ENCODE peak calls at places on chromosomes 1 and 21, in eight cellular contexts. One of them, this sample, is unnamed.

GRCh38 chr21:43866233-43866632 is 1.2 kb downstream of the AGPAT3 start:
- DNase-seq in esophagus muscularis mucosa: no peak
- DNase-seq in progenitor cell of endocrine pancreas: no peak
- DNase-seq in activated CD8-positive, alpha-beta T cell treated with anti-CD3 and anti-CD28 coated beads for 36 hours: peak
- DNase-seq in MM.1S: peak
- DNase-seq in cardiac muscle cell: peak
- DNase-seq in fibroblast of lung: peak
- DNase-seq in bronchial epithelial cell: peak
- DNase-seq in this sample: peak

GRCh38 chr1:82921759-82922158 is 1077.2 kb downstream of the TTLL7 start:
- DNase-seq in cardiac muscle cell: peak
- DNase-seq in fibroblast of lung: no peak
- DNase-seq in esophagus muscularis mucosa: no peak
- DNase-seq in progenitor cell of endocrine pancreas: no peak
- DNase-seq in activated CD8-positive, alpha-beta T cell treated with anti-CD3 and anti-CD28 coated beads for 36 hours: no peak
- DNase-seq in bronchial epithelial cell: no peak
- DNase-seq in MM.1S: no peak
- DNase-seq in this sample: no peak

GRCh38 chr1:161946071-161946987 is 77.3 kb downstream of the OLFML2B start:
- DNase-seq in bronchial epithelial cell: no peak
- DNase-seq in activated CD8-positive, alpha-beta T cell treated with anti-CD3 and anti-CD28 coated beads for 36 hours: no peak
- DNase-seq in MM.1S: no peak
- DNase-seq in cardiac muscle cell: peak
- DNase-seq in fibroblast of lung: peak
- DNase-seq in esophagus muscularis mucosa: no peak
- DNase-seq in progenitor cell of endocrine pancreas: no peak
- DNase-seq in this sample: peak

GRCh38 chr1:214377886-214378285 is 96.9 kb downstream of the SMYD2 start:
- DNase-seq in cardiac muscle cell: peak
- DNase-seq in progenitor cell of endocrine pancreas: no peak
- DNase-seq in fibroblast of lung: peak
- DNase-seq in bronchial epithelial cell: no peak
- DNase-seq in MM.1S: no peak
- DNase-seq in esophagus muscularis mucosa: no peak
- DNase-seq in activated CD8-positive, alpha-beta T cell treated with anti-CD3 and anti-CD28 coated beads for 36 hours: no peak
- DNase-seq in this sample: peak

GRCh38 chr1:36248250-36248894 is 24.1 kb downstream of the THRAP3 start:
- DNase-seq in cardiac muscle cell: peak
- DNase-seq in fibroblast of lung: peak
- DNase-seq in progenitor cell of endocrine pancreas: no peak
- DNase-seq in bronchial epithelial cell: peak
- DNase-seq in esophagus muscularis mucosa: no peak
- DNase-seq in MM.1S: no peak
- DNase-seq in activated CD8-positive, alpha-beta T cell treated with anti-CD3 and anti-CD28 coated beads for 36 hours: no peak
- DNase-seq in this sample: peak

GRCh38 chr1:54464031-54464476 is 57.9 kb upstream of the SSBP3 start:
- DNase-seq in fibroblast of lung: no peak
- DNase-seq in activated CD8-positive, alpha-beta T cell treated with anti-CD3 and anti-CD28 coated beads for 36 hours: peak
- DNase-seq in MM.1S: no peak
- DNase-seq in esophagus muscularis mucosa: no peak
- DNase-seq in bronchial epithelial cell: no peak
- DNase-seq in cardiac muscle cell: no peak
- DNase-seq in progenitor cell of endocrine pancreas: no peak
- DNase-seq in this sample: no peak

GRCh38 chr1:241356519-241357365 is at the start of gene RGS7:
- DNase-seq in cardiac muscle cell: peak
- DNase-seq in activated CD8-positive, alpha-beta T cell treated with anti-CD3 and anti-CD28 coated beads for 36 hours: peak
- DNase-seq in MM.1S: peak
- DNase-seq in progenitor cell of endocrine pancreas: peak
- DNase-seq in esophagus muscularis mucosa: no peak
- DNase-seq in fibroblast of lung: peak
- DNase-seq in bronchial epithelial cell: no peak
- DNase-seq in this sample: no peak

GRCh38 chr1:89143484-89143883 is 17.6 kb upstream of the GBP2 start:
- DNase-seq in esophagus muscularis mucosa: no peak
- DNase-seq in bronchial epithelial cell: no peak
- DNase-seq in progenitor cell of endocrine pancreas: no peak
- DNase-seq in fibroblast of lung: no peak
- DNase-seq in cardiac muscle cell: no peak
- DNase-seq in MM.1S: no peak
- DNase-seq in activated CD8-positive, alpha-beta T cell treated with anti-CD3 and anti-CD28 coated beads for 36 hours: no peak
- DNase-seq in this sample: no peak

GRCh38 chr1:174768949-174769348 is 230.8 kb upstream of the CACYBP start:
- DNase-seq in activated CD8-positive, alpha-beta T cell treated with anti-CD3 and anti-CD28 coated beads for 36 hours: no peak
- DNase-seq in fibroblast of lung: no peak
- DNase-seq in progenitor cell of endocrine pancreas: no peak
- DNase-seq in MM.1S: peak
- DNase-seq in esophagus muscularis mucosa: no peak
- DNase-seq in cardiac muscle cell: no peak
- DNase-seq in bronchial epithelial cell: peak
- DNase-seq in this sample: no peak

GRCh38 chr1:112575154-112575804 is 43.7 kb downstream of the ST7L start:
- DNase-seq in esophagus muscularis mucosa: no peak
- DNase-seq in progenitor cell of endocrine pancreas: no peak
- DNase-seq in activated CD8-positive, alpha-beta T cell treated with anti-CD3 and anti-CD28 coated beads for 36 hours: no peak
- DNase-seq in MM.1S: no peak
- DNase-seq in cardiac muscle cell: peak
- DNase-seq in fibroblast of lung: peak
- DNase-seq in bronchial epithelial cell: peak
- DNase-seq in this sample: peak

GRCh38 chr1:195763907-195764183 is 844.4 kb downstream of the KCNT2 start:
- DNase-seq in activated CD8-positive, alpha-beta T cell treated with anti-CD3 and anti-CD28 coated beads for 36 hours: no peak
- DNase-seq in fibroblast of lung: no peak
- DNase-seq in bronchial epithelial cell: no peak
- DNase-seq in MM.1S: no peak
- DNase-seq in progenitor cell of endocrine pancreas: no peak
- DNase-seq in cardiac muscle cell: no peak
- DNase-seq in esophagus muscularis mucosa: no peak
- DNase-seq in this sample: no peak

GRCh38 chr1:30857062-30857461 is 51.5 kb downstream of the SDC3 start:
- DNase-seq in esophagus muscularis mucosa: no peak
- DNase-seq in fibroblast of lung: no peak
- DNase-seq in activated CD8-positive, alpha-beta T cell treated with anti-CD3 and anti-CD28 coated beads for 36 hours: no peak
- DNase-seq in progenitor cell of endocrine pancreas: no peak
- DNase-seq in cardiac muscle cell: no peak
- DNase-seq in bronchial epithelial cell: no peak
- DNase-seq in MM.1S: no peak
- DNase-seq in this sample: no peak

GRCh38 chr1:150127868-150128267 is 21.8 kb upstream of the PLEKHO1 start:
- DNase-seq in cardiac muscle cell: no peak
- DNase-seq in bronchial epithelial cell: peak
- DNase-seq in progenitor cell of endocrine pancreas: no peak
- DNase-seq in fibroblast of lung: peak
- DNase-seq in MM.1S: no peak
- DNase-seq in esophagus muscularis mucosa: no peak
- DNase-seq in activated CD8-positive, alpha-beta T cell treated with anti-CD3 and anti-CD28 coated beads for 36 hours: peak
- DNase-seq in this sample: no peak

GRCh38 chr1:52707927-52708655 is 9.9 kb upstream of the COA7 start:
- DNase-seq in activated CD8-positive, alpha-beta T cell treated with anti-CD3 and anti-CD28 coated beads for 36 hours: no peak
- DNase-seq in progenitor cell of endocrine pancreas: no peak
- DNase-seq in cardiac muscle cell: peak
- DNase-seq in fibroblast of lung: peak
- DNase-seq in MM.1S: no peak
- DNase-seq in esophagus muscularis mucosa: no peak
- DNase-seq in bronchial epithelial cell: peak
- DNase-seq in this sample: peak

GRCh38 chr1:106978477-106979322 is 77.8 kb upstream of the PRMT6 start:
- DNase-seq in MM.1S: no peak
- DNase-seq in esophagus muscularis mucosa: no peak
- DNase-seq in activated CD8-positive, alpha-beta T cell treated with anti-CD3 and anti-CD28 coated beads for 36 hours: no peak
- DNase-seq in progenitor cell of endocrine pancreas: no peak
- DNase-seq in fibroblast of lung: peak
- DNase-seq in bronchial epithelial cell: peak
- DNase-seq in cardiac muscle cell: peak
- DNase-seq in this sample: no peak

GRCh38 chr1:106972074-106972473 is 84.4 kb upstream of the PRMT6 start:
- DNase-seq in activated CD8-positive, alpha-beta T cell treated with anti-CD3 and anti-CD28 coated beads for 36 hours: no peak
- DNase-seq in progenitor cell of endocrine pancreas: no peak
- DNase-seq in bronchial epithelial cell: no peak
- DNase-seq in fibroblast of lung: no peak
- DNase-seq in esophagus muscularis mucosa: no peak
- DNase-seq in cardiac muscle cell: no peak
- DNase-seq in MM.1S: no peak
- DNase-seq in this sample: no peak

GRCh38 chr1:106975944-106976343 is 80.5 kb upstream of the PRMT6 start:
- DNase-seq in progenitor cell of endocrine pancreas: no peak
- DNase-seq in cardiac muscle cell: no peak
- DNase-seq in MM.1S: no peak
- DNase-seq in esophagus muscularis mucosa: no peak
- DNase-seq in bronchial epithelial cell: no peak
- DNase-seq in activated CD8-positive, alpha-beta T cell treated with anti-CD3 and anti-CD28 coated beads for 36 hours: no peak
- DNase-seq in fibroblast of lung: no peak
- DNase-seq in this sample: no peak
- TF ChIP-seq CTCF in progenitor cell of endocrine pancreas: peak
- TF ChIP-seq CTCF in cardiac muscle cell: no peak
- TF ChIP-seq CTCF in MM.1S: no peak
- TF ChIP-seq CTCF in esophagus muscularis mucosa: no peak
- TF ChIP-seq CTCF in bronchial epithelial cell: no peak
- TF ChIP-seq CTCF in activated CD8-positive, alpha-beta T cell treated with anti-CD3 and anti-CD28 coated beads for 36 hours: no peak
- TF ChIP-seq CTCF in fibroblast of lung: no peak
- TF ChIP-seq CTCF in this sample: peak

GRCh38 chr1:24441480-24441879 is 25.9 kb downstream of the NIPAL3 start:
- DNase-seq in bronchial epithelial cell: no peak
- DNase-seq in esophagus muscularis mucosa: no peak
- DNase-seq in activated CD8-positive, alpha-beta T cell treated with anti-CD3 and anti-CD28 coated beads for 36 hours: no peak
- DNase-seq in fibroblast of lung: no peak
- DNase-seq in progenitor cell of endocrine pancreas: no peak
- DNase-seq in MM.1S: no peak
- DNase-seq in cardiac muscle cell: no peak
- DNase-seq in this sample: no peak

GRCh38 chr1:24441996-24442668 is 26.5 kb downstream of the NIPAL3 start:
- DNase-seq in bronchial epithelial cell: no peak
- DNase-seq in MM.1S: no peak
- DNase-seq in fibroblast of lung: no peak
- DNase-seq in cardiac muscle cell: no peak
- DNase-seq in progenitor cell of endocrine pancreas: no peak
- DNase-seq in esophagus muscularis mucosa: no peak
- DNase-seq in activated CD8-positive, alpha-beta T cell treated with anti-CD3 and anti-CD28 coated beads for 36 hours: no peak
- DNase-seq in this sample: no peak

GRCh38 chr1:24435782-24436365 is 20.3 kb downstream of the NIPAL3 start:
- DNase-seq in fibroblast of lung: no peak
- DNase-seq in esophagus muscularis mucosa: no peak
- DNase-seq in cardiac muscle cell: no peak
- DNase-seq in bronchial epithelial cell: no peak
- DNase-seq in progenitor cell of endocrine pancreas: no peak
- DNase-seq in activated CD8-positive, alpha-beta T cell treated with anti-CD3 and anti-CD28 coated beads for 36 hours: peak
- DNase-seq in MM.1S: no peak
- DNase-seq in this sample: no peak

GRCh38 chr1:24437631-24438396 is 22.2 kb downstream of the NIPAL3 start:
- DNase-seq in esophagus muscularis mucosa: no peak
- DNase-seq in activated CD8-positive, alpha-beta T cell treated with anti-CD3 and anti-CD28 coated beads for 36 hours: no peak
- DNase-seq in progenitor cell of endocrine pancreas: no peak
- DNase-seq in MM.1S: no peak
- DNase-seq in bronchial epithelial cell: peak
- DNase-seq in fibroblast of lung: no peak
- DNase-seq in cardiac muscle cell: peak
- DNase-seq in this sample: no peak

GRCh38 chr1:24438423-24438901 is 22.9 kb downstream of the NIPAL3 start:
- DNase-seq in bronchial epithelial cell: no peak
- DNase-seq in progenitor cell of endocrine pancreas: no peak
- DNase-seq in MM.1S: no peak
- DNase-seq in activated CD8-positive, alpha-beta T cell treated with anti-CD3 and anti-CD28 coated beads for 36 hours: no peak
- DNase-seq in fibroblast of lung: no peak
- DNase-seq in cardiac muscle cell: peak
- DNase-seq in esophagus muscularis mucosa: no peak
- DNase-seq in this sample: no peak
- TF ChIP-seq CTCF in bronchial epithelial cell: no peak
- TF ChIP-seq CTCF in progenitor cell of endocrine pancreas: no peak
- TF ChIP-seq CTCF in MM.1S: no peak
- TF ChIP-seq CTCF in activated CD8-positive, alpha-beta T cell treated with anti-CD3 and anti-CD28 coated beads for 36 hours: no peak
- TF ChIP-seq CTCF in fibroblast of lung: no peak
- TF ChIP-seq CTCF in cardiac muscle cell: no peak
- TF ChIP-seq CTCF in esophagus muscularis mucosa: no peak
- TF ChIP-seq CTCF in this sample: no peak

DNA sequence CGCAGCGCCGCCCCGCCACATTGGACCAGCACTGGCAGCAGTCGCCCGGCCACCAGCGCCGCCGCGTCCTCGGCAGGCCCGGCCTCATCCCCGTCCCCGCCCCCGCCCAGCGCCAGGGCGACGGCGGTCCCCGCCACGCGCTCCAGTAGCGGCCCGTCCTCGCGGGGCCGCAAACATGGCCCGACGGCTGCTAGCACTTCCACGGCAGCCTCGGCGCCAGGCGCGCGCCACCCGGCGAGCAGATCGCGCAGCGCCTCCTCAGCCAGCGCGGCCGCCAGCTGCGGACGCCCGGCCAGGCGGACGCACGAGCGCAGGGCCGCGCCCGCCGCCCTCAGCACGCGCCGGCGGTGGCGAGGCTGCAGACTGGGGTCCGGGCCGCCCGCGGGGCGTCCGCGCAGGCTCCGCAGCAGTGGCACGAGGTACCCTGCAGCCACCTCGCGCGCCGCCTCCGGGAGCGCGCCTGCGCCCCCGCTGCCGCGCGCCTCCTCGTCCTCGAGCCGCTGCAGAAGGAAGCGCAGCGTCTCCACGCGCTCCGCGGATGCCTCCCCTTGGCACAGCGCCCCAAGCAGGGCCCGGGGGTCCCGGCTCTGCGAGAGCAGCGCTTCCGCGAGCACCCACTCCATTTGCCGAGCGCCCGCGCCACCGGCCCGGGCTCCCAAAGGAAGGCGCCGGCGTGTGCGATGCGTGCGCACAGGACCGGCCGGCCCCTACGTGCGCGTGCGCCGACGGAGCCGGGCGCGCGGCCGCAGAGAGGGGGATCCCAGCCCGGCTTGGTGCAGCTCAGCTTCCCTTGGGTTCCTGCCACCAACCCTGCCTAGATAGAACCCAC is at the start of gene TARBP1:
- DNase-seq in cardiac muscle cell: peak
- DNase-seq in esophagus muscularis mucosa: no peak
- DNase-seq in progenitor cell of endocrine pancreas: peak
- DNase-seq in bronchial epithelial cell: peak
- DNase-seq in activated CD8-positive, alpha-beta T cell treated with anti-CD3 and anti-CD28 coated beads for 36 hours: peak
- DNase-seq in fibroblast of lung: peak
- DNase-seq in MM.1S: peak
- DNase-seq in this sample: peak
- TF ChIP-seq CTCF in cardiac muscle cell: no peak
- TF ChIP-seq CTCF in esophagus muscularis mucosa: peak
- TF ChIP-seq CTCF in progenitor cell of endocrine pancreas: peak
- TF ChIP-seq CTCF in bronchial epithelial cell: peak
- TF ChIP-seq CTCF in activated CD8-positive, alpha-beta T cell treated with anti-CD3 and anti-CD28 coated beads for 36 hours: no peak
- TF ChIP-seq CTCF in fibroblast of lung: no peak
- TF ChIP-seq CTCF in MM.1S: peak
- TF ChIP-seq CTCF in this sample: peak

DNA sequence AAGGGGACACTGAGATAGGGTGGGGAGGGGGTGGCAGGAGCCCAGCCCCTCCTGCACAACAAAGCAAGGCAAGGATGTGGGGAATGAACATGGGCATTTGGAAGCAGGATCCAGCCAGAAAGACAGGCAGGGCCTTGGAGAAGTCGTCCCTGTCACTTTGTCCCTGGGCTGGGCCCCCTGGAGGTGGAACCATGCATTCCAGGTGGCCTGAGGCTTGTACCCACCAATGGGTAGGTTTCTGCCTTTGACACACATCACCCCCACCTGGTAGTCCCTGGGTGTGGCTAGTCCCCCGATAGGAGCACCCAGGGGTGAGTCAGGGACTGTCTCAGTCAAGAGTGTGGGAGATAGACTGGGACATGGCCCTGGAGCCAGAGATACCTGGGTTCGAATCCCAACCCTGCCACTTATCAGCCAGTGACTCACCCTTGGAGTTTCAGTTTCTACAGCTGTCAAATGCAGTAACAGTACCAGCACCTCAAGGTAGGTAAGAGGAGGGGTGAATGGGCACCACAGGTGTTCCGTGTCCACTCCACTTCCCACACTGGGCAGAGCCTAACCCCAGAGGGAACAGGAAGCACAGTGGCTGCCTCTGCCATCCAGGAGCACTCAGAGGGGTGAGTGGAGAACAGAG is 10.0 kb downstream of the PLA2G2D start:
- DNase-seq in fibroblast of lung: no peak
- DNase-seq in MM.1S: no peak
- DNase-seq in activated CD8-positive, alpha-beta T cell treated with anti-CD3 and anti-CD28 coated beads for 36 hours: peak
- DNase-seq in bronchial epithelial cell: no peak
- DNase-seq in esophagus muscularis mucosa: no peak
- DNase-seq in progenitor cell of endocrine pancreas: no peak
- DNase-seq in cardiac muscle cell: no peak
- DNase-seq in this sample: no peak
- TF ChIP-seq CTCF in fibroblast of lung: no peak
- TF ChIP-seq CTCF in MM.1S: no peak
- TF ChIP-seq CTCF in activated CD8-positive, alpha-beta T cell treated with anti-CD3 and anti-CD28 coated beads for 36 hours: no peak
- TF ChIP-seq CTCF in bronchial epithelial cell: peak
- TF ChIP-seq CTCF in esophagus muscularis mucosa: no peak
- TF ChIP-seq CTCF in progenitor cell of endocrine pancreas: peak
- TF ChIP-seq CTCF in cardiac muscle cell: no peak
- TF ChIP-seq CTCF in this sample: peak

This sample was measured in HFFc6.